ENCODE peak calls at places on chromosome 22, in six cellular contexts. P is activated T-cell treated with anti-CD3 and anti-CD28 coated beads, Interleukin-2, amount 50 U/mL, for 4 hours; F is HCT116; T is GM23338; L is activated B cell treated with CpG ODN at 0.5 μM for 24 hours; O is A549. Q is an unnamed sample.

GRCh38 chr22:45224988-45225731 is 15.5 kb downstream of the KIAA0930 start:
- ATAC-seq in P (no peak), F (no peak), T (peak; percentile 20), L (no peak), O (no peak), Q (no peak)

GRCh38 chr22:25361899-25362214 is 142.4 kb downstream of the CRYBB2 start:
- ATAC-seq in P (no peak), F (peak; percentile 43), T (no peak), L (no peak), O (peak; percentile 55), Q (no peak)

GRCh38 chr22:25712661-25713400 is 29.2 kb upstream of the MYO18B start:
- ATAC-seq in P (no peak), F (no peak), T (no peak), L (no peak), O (no peak), Q (no peak)

GRCh38 chr22:26563022-26563421 is 26.9 kb downstream of the TPST2 start:
- ATAC-seq in P (no peak), F (no peak), T (peak; percentile 7), L (no peak), O (no peak), Q (no peak)

GRCh38 chr22:32044913-32045312 is 1.9 kb downstream of the SLC5A1 start:
- ATAC-seq in P (no peak), F (no peak), T (no peak), L (no peak), O (no peak), Q (no peak)

GRCh38 chr22:39080052-39080762 is 3.1 kb downstream of the APOBEC3G start:
- ATAC-seq in P (no peak), F (no peak), T (no peak), L (peak; percentile 29), O (no peak), Q (peak; percentile 44)

GRCh38 chr22:41256254-41256897 is 15.6 kb upstream of the CHADL start:
- ATAC-seq in P (no peak), F (peak; percentile 35), T (no peak), L (no peak), O (peak; percentile 80), Q (no peak)

GRCh38 chr22:24460418-24461089 is 33.2 kb downstream of the ADORA2A start:
- ATAC-seq in P (peak; percentile 74), F (no peak), T (peak; percentile 76), L (no peak), O (no peak), Q (no peak)

GRCh38 chr22:19919701-19920363 is 21.7 kb upstream of the COMT start:
- ATAC-seq in P (no peak), F (no peak), T (no peak), L (no peak), O (no peak), Q (no peak)

GRCh38 chr22:46421272-46421671 is 85.8 kb downstream of the TRMU start:
- ATAC-seq in P (no peak), F (no peak), T (no peak), L (peak; percentile 82), O (no peak), Q (peak; percentile 94)

GRCh38 chr22:41237036-41237706 is 3.6 kb downstream of the CHADL start:
- ATAC-seq in P (no peak), F (peak; percentile 2), T (peak; percentile 80), L (no peak), O (no peak), Q (no peak)

GRCh38 chr22:30206964-30207363 is 39.6 kb downstream of the LIF start:
- ATAC-seq in P (no peak), F (peak; percentile 55), T (peak; percentile 79), L (no peak), O (peak; percentile 65), Q (no peak)

GRCh38 chr22:22037740-22038139 is 55.2 kb upstream of the TOP3B start:
- ATAC-seq in P (no peak), F (no peak), T (no peak), L (peak; percentile 19), O (no peak), Q (no peak)

GRCh38 chr22:23218867-23219251 is 38.5 kb downstream of the BCR start:
- ATAC-seq in P (no peak), F (no peak), T (peak; percentile 77), L (no peak), O (no peak), Q (no peak)

GRCh38 chr22:42645938-42646568 is 3.1 kb downstream of the CYB5R3 start:
- ATAC-seq in P (no peak), F (no peak), T (no peak), L (no peak), O (no peak), Q (no peak)

GRCh38 chr22:22527312-22527711 is 7.2 kb upstream of the ZNF280A start:
- ATAC-seq in P (no peak), F (no peak), T (no peak), L (no peak), O (no peak), Q (no peak)

GRCh38 chr22:29300807-29301601 is 5.4 kb upstream of the GAS2L1 start:
- ATAC-seq in P (peak; percentile 13), F (peak; percentile 17), T (peak; percentile 16), L (no peak), O (peak; percentile 12), Q (peak; percentile 17)

GRCh38 chr22:33780761-33781160 is 139.5 kb downstream of the LARGE1 start:
- ATAC-seq in P (no peak), F (no peak), T (no peak), L (no peak), O (no peak), Q (no peak)

GRCh38 chr22:31838917-31839316 is 85.1 kb downstream of the DEPDC5 start:
- ATAC-seq in P (no peak), F (no peak), T (no peak), L (no peak), O (no peak), Q (no peak)

GRCh38 chr22:36790648-36791047 is 14.7 kb upstream of the IFT27 start:
- ATAC-seq in P (peak; percentile 75), F (peak; percentile 42), T (no peak), L (peak; percentile 99), O (peak; percentile 71), Q (peak; percentile 99)

GRCh38 chr22:41832553-41833368 is at the start of gene SREBF2:
- ATAC-seq in P (peak; percentile 92), F (peak; percentile 94), T (peak; percentile 90), L (peak; percentile 85), O (peak; percentile 95), Q (peak; percentile 95)

GRCh38 chr22:20239063-20239950 is 28.8 kb downstream of the RTN4R start:
- ATAC-seq in P (no peak), F (no peak), T (peak; percentile 18), L (peak; percentile 30), O (no peak), Q (no peak)

GRCh38 chr22:30033137-30033536 is 47.1 kb upstream of the HORMAD2 start:
- ATAC-seq in P (no peak), F (no peak), T (no peak), L (no peak), O (no peak), Q (no peak)

GRCh38 chr22:19317865-19318264 is 26.3 kb upstream of the CLTCL1 start:
- ATAC-seq in P (no peak), F (no peak), T (no peak), L (no peak), O (no peak), Q (no peak)

GRCh38 chr22:46115388-46115678 is 35.0 kb upstream of the PPARA start:
- ATAC-seq in P (no peak), F (no peak), T (no peak), L (no peak), O (no peak), Q (no peak)

GRCh38 chr22:31140746-31141145 is 438 bp upstream of the PLA2G3 start:
- ATAC-seq in P (no peak), F (no peak), T (peak; percentile 2), L (no peak), O (no peak), Q (no peak)

GRCh38 chr22:27802389-27803079 is 978 bp upstream of the MN1 start:
- ATAC-seq in P (no peak), F (peak; percentile 1), T (no peak), L (no peak), O (peak; percentile 15), Q (no peak)

GRCh38 chr22:46515208-46516111 is 22.0 kb downstream of the CELSR1 start:
- ATAC-seq in P (no peak), F (peak; percentile 50), T (peak; percentile 18), L (no peak), O (peak; percentile 64), Q (no peak)

GRCh38 chr22:44070029-44070428 is 45.9 kb downstream of the PARVB start:
- ATAC-seq in P (no peak), F (no peak), T (no peak), L (no peak), O (no peak), Q (no peak)

GRCh38 chr22:46815896-46816721 is 53.7 kb downstream of the TBC1D22A start:
- ATAC-seq in P (peak; percentile 53), F (no peak), T (peak; percentile 82), L (peak; percentile 67), O (peak; percentile 85), Q (peak; percentile 65)

GRCh38 chr22:10727393-10727792 is 4800.6 kb upstream of the OR11H1 start:
- ATAC-seq in P (no peak), F (no peak), T (no peak), L (no peak), O (no peak), Q (no peak)

GRCh38 chr22:40181323-40181722 is 3.6 kb downstream of the TNRC6B start:
- ATAC-seq in P (no peak), F (no peak), T (no peak), L (no peak), O (no peak), Q (no peak)

GRCh38 chr22:32862936-32863661 is 61.6 kb downstream of the TIMP3 start:
- ATAC-seq in P (no peak), F (no peak), T (no peak), L (no peak), O (no peak), Q (no peak)

GRCh38 chr22:50443801-50444625 is 30.8 kb downstream of the SBF1 start:
- ATAC-seq in P (no peak), F (peak; percentile 5), T (no peak), L (no peak), O (no peak), Q (peak; percentile 14)

Q was measured in stimulated activated memory B cell treated with anti-CD40 and anti-IgM and Interleukin-4, amounts not matched to agents 10 μg/mL and 1 μg/mL and 100 μg/mL, for 72 hours.